ENCODE peak calls at places on chromosome 2, in eight cellular contexts. T, Q, B, H, Z, D, I and W are unnamed samples.

GRCh38 chr2:234363011-234363487 is 133.8 kb downstream of the ARL4C start:
- DNase-seq in Q (peak), H (peak), Z (no peak), B (no peak), D (no peak), T (no peak), I (peak), W (no peak)

GRCh38 chr2:101630224-101630949 is 67.1 kb upstream of the MAP4K4 start:
- DNase-seq in B (no peak), Q (peak), Z (no peak), T (no peak), H (peak), I (no peak), D (no peak), W (peak)

GRCh38 chr2:24809316-24810007 is 16.2 kb downstream of the CENPO start:
- DNase-seq in T (no peak), Z (no peak), D (no peak), H (no peak), B (no peak), I (no peak), Q (no peak), W (no peak)

GRCh38 chr2:23478087-23478932 is 93.3 kb downstream of the KLHL29 start:
- DNase-seq in I (no peak), D (no peak), H (no peak), T (no peak), Z (no peak), Q (peak), B (no peak), W (no peak)

GRCh38 chr2:182822733-182823132 is 43.7 kb downstream of the FRZB start:
- DNase-seq in Q (no peak), Z (no peak), B (no peak), D (no peak), I (no peak), T (no peak), H (no peak), W (no peak)

GRCh38 chr2:238820909-238821308 is 27.0 kb upstream of the TWIST2 start:
- DNase-seq in H (no peak), I (peak), Q (no peak), Z (no peak), D (no peak), B (no peak), T (no peak), W (no peak)

GRCh38 chr2:240052524-240052923 is 797 bp downstream of the OR6B3 start:
- DNase-seq in H (no peak), T (no peak), Z (no peak), D (no peak), I (no peak), Q (no peak), B (no peak), W (no peak)

GRCh38 chr2:43055086-43055912 is 171.1 kb downstream of the ZFP36L2 start:
- DNase-seq in D (no peak), B (no peak), Q (no peak), I (no peak), T (no peak), Z (peak), H (no peak), W (no peak)

GRCh38 chr2:209331291-209331844 is 92.5 kb upstream of the MAP2 start:
- DNase-seq in D (no peak), T (no peak), Z (no peak), B (no peak), Q (peak), I (peak), H (no peak), W (no peak)

GRCh38 chr2:42101641-42102605 is 54.1 kb downstream of the PKDCC start:
- DNase-seq in T (peak), H (no peak), I (peak), D (peak), Q (no peak), Z (peak), B (peak), W (no peak)

GRCh38 chr2:74593826-74594467 is 39.4 kb downstream of the DOK1 start:
- DNase-seq in Z (no peak), H (no peak), D (no peak), I (no peak), B (no peak), T (no peak), Q (no peak), W (no peak)

GRCh38 chr2:240876475-240877251 is 8.0 kb downstream of the AGXT start:
- DNase-seq in D (no peak), I (no peak), B (no peak), Z (no peak), T (no peak), H (no peak), Q (no peak), W (no peak)

GRCh38 chr2:146602383-146602782 is 1242.4 kb upstream of the ACVR2A start:
- DNase-seq in B (no peak), H (no peak), Q (no peak), D (no peak), T (no peak), I (peak), Z (no peak), W (no peak)

GRCh38 chr2:157468931-157469708 is 25.2 kb upstream of the CYTIP start:
- DNase-seq in Q (no peak), I (peak), T (no peak), Z (no peak), H (no peak), B (no peak), D (peak), W (no peak)